ENCODE peak calls at places on chromosomes 12 and 14, in nine cellular contexts. One of them, this sample, is unnamed.

GRCh38 chr14:105474478-105475268 is at the start of gene CRIP2:
- DNase-seq in Peyer's patch: no peak
- DNase-seq in breast epithelium: no peak
- DNase-seq in tibial artery: no peak
- DNase-seq in HCT116: no peak
- DNase-seq in tibial nerve: no peak
- DNase-seq in spleen: no peak
- DNase-seq in stomach: no peak
- DNase-seq in RWPE1: peak; percentile 77
- DNase-seq in this sample: no peak

GRCh38 chr14:60656755-60657608 is 7.7 kb upstream of the SIX1 start:
- DNase-seq in Peyer's patch: peak; percentile 56
- DNase-seq in breast epithelium: no peak
- DNase-seq in tibial artery: no peak
- DNase-seq in HCT116: no peak
- DNase-seq in tibial nerve: no peak
- DNase-seq in spleen: peak; percentile 90
- DNase-seq in stomach: peak; percentile 59
- DNase-seq in RWPE1: peak; percentile 26
- DNase-seq in this sample: peak; percentile 34

GRCh38 chr12:8860165-8860961 is 37.9 kb downstream of the A2ML1 start:
- DNase-seq in Peyer's patch: no peak
- DNase-seq in breast epithelium: peak; percentile 29
- DNase-seq in tibial artery: peak; percentile 33
- DNase-seq in HCT116: peak; percentile 27
- DNase-seq in tibial nerve: peak; percentile 28
- DNase-seq in spleen: no peak
- DNase-seq in stomach: peak; percentile 34
- DNase-seq in RWPE1: no peak
- DNase-seq in this sample: peak; percentile 75

GRCh38 chr14:76961631-76962302 is 66.7 kb downstream of the IRF2BPL start:
- DNase-seq in Peyer's patch: peak; percentile 83
- DNase-seq in breast epithelium: peak; percentile 83
- DNase-seq in tibial artery: peak; percentile 82
- DNase-seq in HCT116: peak; percentile 98
- DNase-seq in tibial nerve: peak; percentile 46
- DNase-seq in spleen: peak; percentile 97
- DNase-seq in stomach: peak; percentile 77
- DNase-seq in RWPE1: peak; percentile 91
- DNase-seq in this sample: peak; percentile 88

GRCh38 chr12:110933326-110933974 is 13.1 kb upstream of the MYL2 start:
- DNase-seq in Peyer's patch: no peak
- DNase-seq in breast epithelium: no peak
- DNase-seq in tibial artery: no peak
- DNase-seq in HCT116: no peak
- DNase-seq in tibial nerve: no peak
- DNase-seq in spleen: peak; percentile 53
- DNase-seq in stomach: no peak
- DNase-seq in RWPE1: no peak
- DNase-seq in this sample: no peak

GRCh38 chr14:104195854-104196253 is 57.5 kb downstream of the KIF26A start:
- DNase-seq in Peyer's patch: no peak
- DNase-seq in breast epithelium: no peak
- DNase-seq in tibial artery: no peak
- DNase-seq in HCT116: no peak
- DNase-seq in tibial nerve: no peak
- DNase-seq in spleen: no peak
- DNase-seq in stomach: no peak
- DNase-seq in RWPE1: no peak
- DNase-seq in this sample: no peak

GRCh38 chr12:24918596-24918995 is 30.3 kb downstream of the BCAT1 start:
- DNase-seq in Peyer's patch: no peak
- DNase-seq in breast epithelium: no peak
- DNase-seq in tibial artery: no peak
- DNase-seq in HCT116: no peak
- DNase-seq in tibial nerve: no peak
- DNase-seq in spleen: no peak
- DNase-seq in stomach: no peak
- DNase-seq in RWPE1: no peak
- DNase-seq in this sample: no peak

GRCh38 chr12:71335668-71336257 is 103.8 kb upstream of the LGR5 start:
- DNase-seq in Peyer's patch: no peak
- DNase-seq in breast epithelium: no peak
- DNase-seq in tibial artery: no peak
- DNase-seq in HCT116: no peak
- DNase-seq in tibial nerve: no peak
- DNase-seq in spleen: no peak
- DNase-seq in stomach: no peak
- DNase-seq in RWPE1: no peak
- DNase-seq in this sample: no peak

GRCh38 chr12:32043928-32044549 is 62.6 kb upstream of the BICD1 start:
- DNase-seq in Peyer's patch: no peak
- DNase-seq in breast epithelium: no peak
- DNase-seq in tibial artery: no peak
- DNase-seq in HCT116: no peak
- DNase-seq in tibial nerve: no peak
- DNase-seq in spleen: no peak
- DNase-seq in stomach: no peak
- DNase-seq in RWPE1: no peak
- DNase-seq in this sample: peak; percentile 44

GRCh38 chr12:29545102-29545467 is 47.6 kb upstream of the OVCH1 start:
- DNase-seq in Peyer's patch: no peak
- DNase-seq in breast epithelium: no peak
- DNase-seq in tibial artery: no peak
- DNase-seq in HCT116: no peak
- DNase-seq in tibial nerve: no peak
- DNase-seq in spleen: no peak
- DNase-seq in stomach: no peak
- DNase-seq in RWPE1: no peak
- DNase-seq in this sample: no peak

GRCh38 chr12:27344246-27344645 is 11.6 kb downstream of the BMAL2 start:
- DNase-seq in Peyer's patch: no peak
- DNase-seq in breast epithelium: no peak
- DNase-seq in tibial artery: no peak
- DNase-seq in HCT116: no peak
- DNase-seq in tibial nerve: no peak
- DNase-seq in spleen: no peak
- DNase-seq in stomach: no peak
- DNase-seq in RWPE1: no peak
- DNase-seq in this sample: no peak

GRCh38 chr12:110744176-110744575 is 1.5 kb upstream of the PPP1CC start:
- DNase-seq in Peyer's patch: no peak
- DNase-seq in breast epithelium: peak; percentile 57
- DNase-seq in tibial artery: no peak
- DNase-seq in HCT116: no peak
- DNase-seq in tibial nerve: no peak
- DNase-seq in spleen: no peak
- DNase-seq in stomach: no peak
- DNase-seq in RWPE1: peak; percentile 71
- DNase-seq in this sample: peak; percentile 37

GRCh38 chr14:94322648-94323570 is at the start of gene SERPINA6:
- DNase-seq in Peyer's patch: no peak
- DNase-seq in breast epithelium: no peak
- DNase-seq in tibial artery: no peak
- DNase-seq in HCT116: no peak
- DNase-seq in tibial nerve: no peak
- DNase-seq in spleen: no peak
- DNase-seq in stomach: no peak
- DNase-seq in RWPE1: no peak
- DNase-seq in this sample: no peak

GRCh38 chr14:49691031-49691430 is 1.9 kb upstream of the KLHDC1 start:
- DNase-seq in Peyer's patch: no peak
- DNase-seq in breast epithelium: no peak
- DNase-seq in tibial artery: no peak
- DNase-seq in HCT116: no peak
- DNase-seq in tibial nerve: no peak
- DNase-seq in spleen: no peak
- DNase-seq in stomach: no peak
- DNase-seq in RWPE1: no peak
- DNase-seq in this sample: no peak

GRCh38 chr12:7102582-7102981 is 6.4 kb downstream of the C1RL start:
- DNase-seq in Peyer's patch: no peak
- DNase-seq in breast epithelium: no peak
- DNase-seq in tibial artery: no peak
- DNase-seq in HCT116: no peak
- DNase-seq in tibial nerve: no peak
- DNase-seq in spleen: no peak
- DNase-seq in stomach: no peak
- DNase-seq in RWPE1: no peak
- DNase-seq in this sample: no peak

DNA sequence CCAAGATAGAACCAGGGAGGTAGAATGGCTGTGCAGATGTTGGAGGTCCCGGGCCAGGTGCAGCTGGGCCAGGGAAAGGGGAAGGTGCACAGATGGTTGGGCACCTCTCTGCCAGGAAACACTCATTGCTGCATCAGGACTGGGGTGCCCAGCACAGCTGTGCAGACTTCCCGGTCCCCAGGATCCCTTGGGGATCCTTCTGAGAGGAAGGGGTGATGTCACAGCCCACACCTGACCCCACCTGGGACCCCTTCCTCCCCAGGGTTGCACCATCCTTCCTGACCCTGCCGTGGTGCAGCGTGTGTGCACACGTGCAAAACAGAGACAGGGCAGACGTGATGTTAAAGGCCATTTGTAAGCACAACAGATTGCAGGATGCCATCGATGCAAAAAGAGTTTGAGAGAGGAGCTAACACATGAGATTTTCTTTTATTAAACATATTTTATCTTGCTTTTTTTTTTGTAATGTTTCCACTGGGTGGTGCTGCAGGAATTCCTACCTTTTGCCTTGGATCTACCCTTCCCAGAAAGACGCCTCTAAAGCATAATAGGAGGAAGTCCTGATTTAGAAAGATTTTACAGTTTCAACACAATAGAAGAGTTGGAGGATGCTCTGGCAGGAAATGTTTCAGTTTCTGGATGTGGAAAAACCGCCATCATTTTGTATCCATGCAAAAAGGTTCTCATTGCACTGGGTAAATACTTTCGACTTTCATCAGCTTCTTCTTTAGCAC is 14.8 kb downstream of the ELK3 start:
- DNase-seq in Peyer's patch: no peak
- DNase-seq in breast epithelium: no peak
- DNase-seq in tibial artery: no peak
- DNase-seq in HCT116: no peak
- DNase-seq in tibial nerve: no peak
- DNase-seq in spleen: peak; percentile 85
- DNase-seq in stomach: no peak
- DNase-seq in RWPE1: no peak
- DNase-seq in this sample: no peak
- TF ChIP-seq CTCF in Peyer's patch: no peak
- TF ChIP-seq CTCF in breast epithelium: no peak
- TF ChIP-seq CTCF in tibial artery: no peak
- TF ChIP-seq CTCF in HCT116: no peak
- TF ChIP-seq CTCF in tibial nerve: no peak
- TF ChIP-seq CTCF in spleen: no peak
- TF ChIP-seq CTCF in stomach: no peak
- TF ChIP-seq CTCF in RWPE1: no peak
- TF ChIP-seq CTCF in this sample: peak; percentile 33

GRCh38 chr12:89073027-89073398 is 279.3 kb downstream of the DUSP6 start:
- DNase-seq in Peyer's patch: no peak
- DNase-seq in breast epithelium: no peak
- DNase-seq in tibial artery: no peak
- DNase-seq in HCT116: no peak
- DNase-seq in tibial nerve: no peak
- DNase-seq in spleen: no peak
- DNase-seq in stomach: no peak
- DNase-seq in RWPE1: no peak
- DNase-seq in this sample: peak; percentile 8
- H3K27ac ChIP-seq in Peyer's patch: no peak overlapping the region
- H3K27ac ChIP-seq in breast epithelium: no peak overlapping the region
- H3K27ac ChIP-seq in tibial artery: no peak overlapping the region
- H3K27ac ChIP-seq in HCT116: no peak overlapping the region
- H3K27ac ChIP-seq in tibial nerve: no peak overlapping the region
- H3K27ac ChIP-seq in spleen: no peak overlapping the region
- H3K27ac ChIP-seq in stomach: no peak overlapping the region
- H3K27ac ChIP-seq in RWPE1: no peak overlapping the region
- H3K27ac ChIP-seq in this sample: no peak overlapping the region

GRCh38 chr12:870378-870777 is 79.1 kb downstream of the RAD52 start:
- DNase-seq in Peyer's patch: no peak
- DNase-seq in breast epithelium: no peak
- DNase-seq in tibial artery: no peak
- DNase-seq in HCT116: no peak
- DNase-seq in tibial nerve: no peak
- DNase-seq in spleen: no peak
- DNase-seq in stomach: no peak
- DNase-seq in RWPE1: no peak
- DNase-seq in this sample: no peak

GRCh38 chr12:865614-866013 is 83.9 kb downstream of the RAD52 start:
- DNase-seq in Peyer's patch: no peak
- DNase-seq in breast epithelium: no peak
- DNase-seq in tibial artery: no peak
- DNase-seq in HCT116: no peak
- DNase-seq in tibial nerve: no peak
- DNase-seq in spleen: no peak
- DNase-seq in stomach: no peak
- DNase-seq in RWPE1: no peak
- DNase-seq in this sample: no peak

GRCh38 chr12:873954-874353 is 75.5 kb downstream of the RAD52 start:
- DNase-seq in Peyer's patch: no peak
- DNase-seq in breast epithelium: no peak
- DNase-seq in tibial artery: no peak
- DNase-seq in HCT116: no peak
- DNase-seq in tibial nerve: no peak
- DNase-seq in spleen: no peak
- DNase-seq in stomach: no peak
- DNase-seq in RWPE1: peak; percentile 3
- DNase-seq in this sample: peak; percentile 70

GRCh38 chr12:867905-868304 is 81.6 kb downstream of the RAD52 start:
- DNase-seq in Peyer's patch: no peak
- DNase-seq in breast epithelium: no peak
- DNase-seq in tibial artery: no peak
- DNase-seq in HCT116: no peak
- DNase-seq in tibial nerve: no peak
- DNase-seq in spleen: no peak
- DNase-seq in stomach: no peak
- DNase-seq in RWPE1: no peak
- DNase-seq in this sample: no peak

DNA sequence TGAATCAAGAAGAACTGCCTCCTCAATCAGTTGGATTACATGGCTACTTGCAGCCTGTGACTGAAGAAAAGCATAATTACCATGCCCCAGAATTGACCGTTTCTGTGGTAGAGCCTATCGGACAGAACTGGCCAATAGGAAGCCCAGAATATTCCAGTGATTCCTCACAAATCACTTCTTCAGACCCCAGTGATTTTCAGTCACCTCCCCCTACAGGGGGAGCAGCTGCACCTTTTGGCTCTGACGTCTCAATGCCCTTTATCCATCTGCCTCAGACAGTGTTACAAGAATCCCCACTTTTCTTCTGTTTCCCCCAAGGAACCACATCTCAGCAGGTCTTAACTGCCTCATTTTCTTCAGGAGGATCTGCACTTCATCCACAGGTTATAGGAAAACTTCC is 80.8 kb downstream of the RAD52 start:
- DNase-seq in Peyer's patch: no peak
- DNase-seq in breast epithelium: no peak
- DNase-seq in tibial artery: no peak
- DNase-seq in HCT116: no peak
- DNase-seq in tibial nerve: no peak
- DNase-seq in spleen: no peak
- DNase-seq in stomach: no peak
- DNase-seq in RWPE1: no peak
- DNase-seq in this sample: no peak
- TF ChIP-seq CTCF in Peyer's patch: no peak
- TF ChIP-seq CTCF in breast epithelium: no peak
- TF ChIP-seq CTCF in tibial artery: no peak
- TF ChIP-seq CTCF in HCT116: no peak
- TF ChIP-seq CTCF in tibial nerve: no peak
- TF ChIP-seq CTCF in spleen: no peak
- TF ChIP-seq CTCF in stomach: no peak
- TF ChIP-seq CTCF in RWPE1: no peak
- TF ChIP-seq CTCF in this sample: peak; percentile 13

GRCh38 chr14:32109676-32110075 is 32.6 kb downstream of the ARHGAP5 start:
- DNase-seq in Peyer's patch: no peak
- DNase-seq in breast epithelium: no peak
- DNase-seq in tibial artery: no peak
- DNase-seq in HCT116: no peak
- DNase-seq in tibial nerve: no peak
- DNase-seq in spleen: no peak
- DNase-seq in stomach: no peak
- DNase-seq in RWPE1: no peak
- DNase-seq in this sample: no peak
- H3K27ac ChIP-seq in Peyer's patch: no peak overlapping the region
- H3K27ac ChIP-seq in breast epithelium: no peak overlapping the region
- H3K27ac ChIP-seq in tibial artery: no peak overlapping the region
- H3K27ac ChIP-seq in HCT116: no peak overlapping the region
- H3K27ac ChIP-seq in tibial nerve: no peak overlapping the region
- H3K27ac ChIP-seq in spleen: no peak overlapping the region
- H3K27ac ChIP-seq in stomach: no peak overlapping the region
- H3K27ac ChIP-seq in RWPE1: no peak overlapping the region
- H3K27ac ChIP-seq in this sample: no peak overlapping the region

This sample was measured in foreskin keratinocyte.